ENCODE peak calls at places on chromosomes 7 and 10, in nine cellular contexts. One of them, this sample, is unnamed.

GRCh38 chr10:88851706-88852105 is at the start of gene ANKRD22:
- DNase-seq in HuH-7: no peak
- DNase-seq in A549: peak
- DNase-seq in stimulated activated naive CD4-positive, alpha-beta T cell: no peak
- DNase-seq in MCF 10A: peak
- DNase-seq in COR-L47: no peak
- DNase-seq in HEK293T: no peak
- DNase-seq in activated effector memory CD4-positive, alpha-beta T cell treated with anti-CD3 and anti-CD28 coated beads, Interleukin-2, amount 50 U/mL, for 16 hours: no peak
- DNase-seq in neural crest cell: no peak
- DNase-seq in this sample: peak

GRCh38 chr7:156534925-156535324 is 105.6 kb upstream of the RNF32 start:
- DNase-seq in HuH-7: no peak
- DNase-seq in A549: no peak
- DNase-seq in stimulated activated naive CD4-positive, alpha-beta T cell: no peak
- DNase-seq in MCF 10A: peak
- DNase-seq in COR-L47: no peak
- DNase-seq in HEK293T: no peak
- DNase-seq in activated effector memory CD4-positive, alpha-beta T cell treated with anti-CD3 and anti-CD28 coated beads, Interleukin-2, amount 50 U/mL, for 16 hours: no peak
- DNase-seq in neural crest cell: no peak
- DNase-seq in this sample: no peak

GRCh38 chr10:3805791-3806381 is 20.9 kb upstream of the KLF6 start:
- DNase-seq in HuH-7: no peak
- DNase-seq in A549: no peak
- DNase-seq in stimulated activated naive CD4-positive, alpha-beta T cell: no peak
- DNase-seq in MCF 10A: peak
- DNase-seq in COR-L47: peak
- DNase-seq in HEK293T: no peak
- DNase-seq in activated effector memory CD4-positive, alpha-beta T cell treated with anti-CD3 and anti-CD28 coated beads, Interleukin-2, amount 50 U/mL, for 16 hours: peak
- DNase-seq in neural crest cell: no peak
- DNase-seq in this sample: no peak

GRCh38 chr7:37150856-37151255 is 297.8 kb downstream of the ELMO1 start:
- DNase-seq in HuH-7: no peak
- DNase-seq in A549: no peak
- DNase-seq in stimulated activated naive CD4-positive, alpha-beta T cell: no peak
- DNase-seq in MCF 10A: no peak
- DNase-seq in COR-L47: no peak
- DNase-seq in HEK293T: no peak
- DNase-seq in activated effector memory CD4-positive, alpha-beta T cell treated with anti-CD3 and anti-CD28 coated beads, Interleukin-2, amount 50 U/mL, for 16 hours: no peak
- DNase-seq in neural crest cell: no peak
- DNase-seq in this sample: no peak

GRCh38 chr7:128796325-128796724 is 4.6 kb downstream of the CCDC136 start:
- DNase-seq in HuH-7: no peak
- DNase-seq in A549: no peak
- DNase-seq in stimulated activated naive CD4-positive, alpha-beta T cell: no peak
- DNase-seq in MCF 10A: no peak
- DNase-seq in COR-L47: no peak
- DNase-seq in HEK293T: no peak
- DNase-seq in activated effector memory CD4-positive, alpha-beta T cell treated with anti-CD3 and anti-CD28 coated beads, Interleukin-2, amount 50 U/mL, for 16 hours: no peak
- DNase-seq in neural crest cell: no peak
- DNase-seq in this sample: no peak

GRCh38 chr10:71727429-71728217 is 8.0 kb upstream of the C10orf105 start:
- DNase-seq in HuH-7: no peak
- DNase-seq in A549: no peak
- DNase-seq in stimulated activated naive CD4-positive, alpha-beta T cell: peak
- DNase-seq in MCF 10A: peak
- DNase-seq in COR-L47: no peak
- DNase-seq in HEK293T: no peak
- DNase-seq in activated effector memory CD4-positive, alpha-beta T cell treated with anti-CD3 and anti-CD28 coated beads, Interleukin-2, amount 50 U/mL, for 16 hours: peak
- DNase-seq in neural crest cell: no peak
- DNase-seq in this sample: peak

GRCh38 chr7:30445770-30446169 is 32.8 kb downstream of the NOD1 start:
- DNase-seq in HuH-7: peak
- DNase-seq in A549: peak
- DNase-seq in stimulated activated naive CD4-positive, alpha-beta T cell: peak
- DNase-seq in MCF 10A: no peak
- DNase-seq in COR-L47: peak
- DNase-seq in HEK293T: peak
- DNase-seq in activated effector memory CD4-positive, alpha-beta T cell treated with anti-CD3 and anti-CD28 coated beads, Interleukin-2, amount 50 U/mL, for 16 hours: peak
- DNase-seq in neural crest cell: no peak
- DNase-seq in this sample: peak

GRCh38 chr7:48742046-48742445 is 182.3 kb upstream of the CDC14C start:
- DNase-seq in HuH-7: no peak
- DNase-seq in A549: no peak
- DNase-seq in stimulated activated naive CD4-positive, alpha-beta T cell: no peak
- DNase-seq in MCF 10A: no peak
- DNase-seq in COR-L47: peak
- DNase-seq in HEK293T: no peak
- DNase-seq in activated effector memory CD4-positive, alpha-beta T cell treated with anti-CD3 and anti-CD28 coated beads, Interleukin-2, amount 50 U/mL, for 16 hours: no peak
- DNase-seq in neural crest cell: no peak
- DNase-seq in this sample: no peak

GRCh38 chr10:78520737-78521430 is 487.2 kb downstream of the RPS24 start:
- DNase-seq in HuH-7: peak
- DNase-seq in A549: peak
- DNase-seq in stimulated activated naive CD4-positive, alpha-beta T cell: peak
- DNase-seq in MCF 10A: peak
- DNase-seq in COR-L47: no peak
- DNase-seq in HEK293T: peak
- DNase-seq in activated effector memory CD4-positive, alpha-beta T cell treated with anti-CD3 and anti-CD28 coated beads, Interleukin-2, amount 50 U/mL, for 16 hours: no peak
- DNase-seq in neural crest cell: no peak
- DNase-seq in this sample: peak

GRCh38 chr10:55460008-55460407 is 659.0 kb upstream of the PCDH15 start:
- DNase-seq in HuH-7: no peak
- DNase-seq in A549: no peak
- DNase-seq in stimulated activated naive CD4-positive, alpha-beta T cell: no peak
- DNase-seq in MCF 10A: no peak
- DNase-seq in COR-L47: no peak
- DNase-seq in HEK293T: no peak
- DNase-seq in activated effector memory CD4-positive, alpha-beta T cell treated with anti-CD3 and anti-CD28 coated beads, Interleukin-2, amount 50 U/mL, for 16 hours: no peak
- DNase-seq in neural crest cell: no peak
- DNase-seq in this sample: no peak

This sample was measured in cardiac muscle cell.